ENCODE peak calls at places on chromosomes 4 and X, in five cellular contexts. U, J, E, K and L are unnamed samples.
A peak's percentile ranks its signal among the peaks of the same experiment; 100 is the strongest.

GRCh38 chr4:118941799-118942198 is 53.1 kb downstream of the SYNPO2 start:
- DNase-seq in U (no peak), J (no peak), E (no peak), K (no peak), L (no peak)

GRCh38 chrX:84735025-84735424 is 232.8 kb upstream of the HDX start:
- DNase-seq in U (no peak), J (no peak), E (no peak), K (peak; percentile 22), L (no peak)

GRCh38 chr4:98626350-98626749 is 32.1 kb downstream of the TSPAN5 start:
- DNase-seq in U (peak; percentile 34), J (no peak), E (no peak), K (peak; percentile 40), L (no peak)

GRCh38 chr4:56149601-56150000 is 200.9 kb downstream of the CEP135 start:
- DNase-seq in U (no peak), J (no peak), E (no peak), K (no peak), L (no peak)

GRCh38 chrX:100995469-100995868 is 26.0 kb downstream of the ARL13A start:
- DNase-seq in U (no peak), J (no peak), E (no peak), K (peak; percentile 11), L (no peak)

GRCh38 chrX:10529344-10529743 is 91.0 kb downstream of the MID1 start:
- DNase-seq in U (no peak), J (no peak), E (no peak), K (no peak), L (no peak)

GRCh38 chr4:80471701-80472100 is 136.2 kb downstream of the CFAP299 start:
- DNase-seq in U (no peak), J (peak; percentile 33), E (no peak), K (peak; percentile 58), L (peak; percentile 63)

GRCh38 chr4:185096032-185096653 is 46.9 kb upstream of the SLC25A4 start:
- DNase-seq in U (no peak), J (no peak), E (peak; percentile 50), K (peak; percentile 63), L (peak; percentile 63)

GRCh38 chrX:140180585-140180984 is 215.3 kb upstream of the CXorf66 start:
- DNase-seq in U (no peak), J (no peak), E (no peak), K (no peak), L (no peak)

GRCh38 chrX:118603981-118604380 is 108.4 kb downstream of the DOCK11 start:
- DNase-seq in U (peak; percentile 26), J (peak; percentile 47), E (peak; percentile 24), K (peak; percentile 57), L (peak; percentile 54)

GRCh38 chrX:151359931-151360871 is 36.8 kb upstream of the VMA21 start:
- DNase-seq in U (peak; percentile 30), J (peak; percentile 68), E (peak; percentile 45), K (peak; percentile 40), L (peak; percentile 39)

GRCh38 chr4:2798399-2799301 is 5.8 kb downstream of the SH3BP2 start:
- DNase-seq in U (peak; percentile 83), J (no peak), E (peak; percentile 83), K (no peak), L (no peak)

GRCh38 chr4:110005461-110006056 is 92.9 kb downstream of the EGF start:
- DNase-seq in U (no peak), J (no peak), E (peak; percentile 65), K (peak; percentile 77), L (peak; percentile 85)

GRCh38 chr4:95049838-95050237 is 292.1 kb downstream of the BMPR1B start:
- DNase-seq in U (no peak), J (no peak), E (no peak), K (peak; percentile 16), L (no peak)

GRCh38 chr4:54005475-54005874 is 58.9 kb downstream of the CHIC2 start:
- DNase-seq in U (no peak), J (no peak), E (no peak), K (no peak), L (peak; percentile 43)

GRCh38 chr4:76987153-76987562 is 37.6 kb downstream of the SEPTIN11 start:
- DNase-seq in U (peak; percentile 46), J (no peak), E (no peak), K (peak; percentile 46), L (no peak)

GRCh38 chrX:24982306-24982965 is 33.3 kb downstream of the ARX start:
- DNase-seq in U (no peak), J (no peak), E (no peak), K (no peak), L (no peak)

GRCh38 chr4:150402968-150403367 is 179.0 kb upstream of the MAB21L2 start:
- DNase-seq in U (peak; percentile 29), J (no peak), E (no peak), K (peak; percentile 45), L (peak; percentile 95)

GRCh38 chr4:177901786-177902185 is 459.5 kb upstream of the AGA start:
- DNase-seq in U (no peak), J (no peak), E (no peak), K (no peak), L (no peak)

GRCh38 chr4:139658185-139658584 is 7.4 kb upstream of the MGST2 start:
- DNase-seq in U (no peak), J (no peak), E (no peak), K (no peak), L (no peak)

GRCh38 chr4:48640699-48641098 is 139.4 kb downstream of the FRYL start:
- DNase-seq in U (no peak), J (no peak), E (no peak), K (no peak), L (no peak)

GRCh38 chrX:134513091-134513490 is 53.1 kb downstream of the HPRT1 start:
- DNase-seq in U (no peak), J (no peak), E (no peak), K (no peak), L (no peak)

GRCh38 chrX:12974217-12974796 is 603 bp upstream of the TMSB4X start:
- DNase-seq in U (peak; percentile 70), J (peak; percentile 36), E (no peak), K (peak; percentile 85), L (no peak)

GRCh38 chrX:129980043-129980442 is 2.4 kb upstream of the BCORL1 start:
- DNase-seq in U (peak; percentile 37), J (peak; percentile 51), E (peak; percentile 62), K (peak; percentile 44), L (no peak)

GRCh38 chrX:108299101-108299591 is 139.1 kb downstream of the COL4A6 start:
- DNase-seq in U (no peak), J (peak; percentile 4), E (no peak), K (peak; percentile 44), L (no peak)